ENCODE peak calls at places on chromosomes 3 and 15, in nine cellular contexts. W is frontal cortex; J is H7; Z is cardiac fibroblast; Q is BE2C; B is spleen; S is activated CD4-positive, alpha-beta T cell treated with anti-CD3 and anti-CD28 coated beads for 48 hours; I is PC-3; F is T47D. E is an unnamed sample.

GRCh38 chr15:63369296-63369695 is 12.3 kb downstream of the CA12 start:
- DNase-seq in S (no peak), Q (no peak), B (peak), J (peak), W (no peak), Z (no peak), I (no peak), F (no peak), E (peak)

GRCh38 chr3:33006571-33007286 is 55.3 kb downstream of the CCR4 start:
- DNase-seq in J (no peak), F (no peak), S (peak), W (no peak), Z (no peak), B (no peak), I (no peak), Q (no peak), E (peak)

GRCh38 chr3:137746808-137747207 is 17.3 kb upstream of the SOX14 start:
- DNase-seq in F (no peak), I (no peak), Z (no peak), S (no peak), W (no peak), J (peak), B (no peak), Q (no peak), E (no peak)

GRCh38 chr3:36907911-36908646 is 36.8 kb downstream of the TRANK1 start:
- DNase-seq in J (no peak), I (peak), Z (peak), Q (no peak), B (peak), F (peak), W (no peak), S (peak), E (peak)

GRCh38 chr15:74595271-74595670 is 20.4 kb upstream of the CLK3 start:
- DNase-seq in S (no peak), F (no peak), W (no peak), I (no peak), Z (no peak), J (peak), B (no peak), Q (no peak), E (no peak)

GRCh38 chr3:13134166-13134878 is 61.1 kb upstream of the IQSEC1 start:
- DNase-seq in I (no peak), S (no peak), F (no peak), B (no peak), W (no peak), J (no peak), Q (no peak), Z (no peak), E (no peak)

GRCh38 chr15:66707310-66708160 is 5.5 kb downstream of the SMAD6 start:
- DNase-seq in I (no peak), F (peak), Z (peak), Q (peak), W (peak), S (no peak), B (no peak), J (peak), E (no peak)

GRCh38 chr3:127428344-127429001 is 140.6 kb upstream of the PRR20G start:
- DNase-seq in I (no peak), Z (no peak), W (no peak), J (no peak), S (no peak), Q (no peak), B (no peak), F (peak), E (no peak)

GRCh38 chr3:128787256-128788253 is 61.6 kb downstream of the RAB7A start:
- DNase-seq in W (no peak), S (peak), Z (peak), J (peak), B (no peak), F (peak), I (peak), Q (peak), E (peak)

GRCh38 chr3:99248130-99248529 is 346.6 kb upstream of the DCBLD2 start:
- DNase-seq in J (no peak), W (no peak), S (no peak), I (peak), Q (no peak), B (no peak), Z (no peak), F (no peak), E (no peak)

GRCh38 chr3:38538773-38539353 is 42.7 kb downstream of the EXOG start:
- DNase-seq in Z (peak), W (no peak), S (no peak), I (no peak), F (no peak), J (no peak), B (no peak), Q (no peak), E (no peak)

GRCh38 chr3:13080591-13080990 is 7.4 kb upstream of the IQSEC1 start:
- DNase-seq in S (no peak), Q (no peak), W (no peak), J (peak), B (no peak), F (no peak), Z (no peak), I (peak), E (no peak)

GRCh38 chr3:103203431-103203830 is 768.6 kb downstream of the ZPLD1 start:
- DNase-seq in W (no peak), I (no peak), Q (no peak), F (no peak), J (no peak), B (no peak), S (no peak), Z (no peak), E (no peak)

GRCh38 chr3:159721324-159721723 is 267.3 kb upstream of the IL12A start:
- DNase-seq in Q (no peak), Z (no peak), S (no peak), I (no peak), J (no peak), W (no peak), F (no peak), B (no peak), E (no peak)

GRCh38 chr3:57091874-57092273 is 31.4 kb downstream of the SPATA12 start:
- DNase-seq in I (no peak), F (no peak), Q (no peak), S (no peak), Z (no peak), J (no peak), W (no peak), B (no peak), E (no peak)

GRCh38 chr3:133238015-133238414 is 161.8 kb upstream of the BFSP2 start:
- DNase-seq in Q (no peak), S (no peak), B (no peak), F (no peak), W (no peak), Z (peak), I (no peak), J (no peak), E (no peak)

GRCh38 chr3:66488492-66488891 is 12.3 kb downstream of the LRIG1 start:
- DNase-seq in Q (no peak), S (no peak), F (no peak), W (no peak), I (no peak), J (no peak), Z (no peak), B (no peak), E (no peak)

GRCh38 chr15:98823012-98823458 is 174.7 kb downstream of the IGF1R start:
- DNase-seq in F (peak), J (peak), Q (no peak), I (peak), B (no peak), Z (peak), S (no peak), W (no peak), E (peak)

GRCh38 chr3:100746056-100746455 is 36.8 kb downstream of the TFG start:
- DNase-seq in Q (no peak), J (no peak), I (no peak), F (no peak), B (no peak), Z (no peak), S (no peak), W (no peak), E (no peak)

GRCh38 chr3:50610992-50611463 is 546 bp downstream of the CISH start:
- DNase-seq in S (no peak), W (no peak), B (peak), Q (no peak), I (no peak), F (no peak), Z (no peak), J (no peak), E (no peak)

GRCh38 chr15:34721802-34722795 is 32.7 kb downstream of the GJD2 start:
- DNase-seq in I (no peak), W (peak), F (no peak), J (peak), B (peak), Z (peak), Q (peak), S (peak), E (no peak)

GRCh38 chr15:101052031-101052620 is 133.0 kb downstream of the LRRK1 start:
- DNase-seq in Z (no peak), S (no peak), W (no peak), Q (no peak), F (no peak), J (peak), B (no peak), I (no peak), E (no peak)

GRCh38 chr3:53199834-53200233 is 38.8 kb downstream of the PRKCD start:
- DNase-seq in I (peak), F (no peak), S (no peak), W (no peak), B (no peak), J (no peak), Q (no peak), Z (no peak), E (no peak)

GRCh38 chr3:134328147-134328591 is 46.1 kb downstream of the AMOTL2 start:
- DNase-seq in J (no peak), W (no peak), S (no peak), Q (no peak), I (peak), Z (peak), F (no peak), B (no peak), E (no peak)

GRCh38 chr15:85759391-85759790 is 35.3 kb downstream of the KLHL25 start:
- DNase-seq in F (no peak), Z (no peak), J (peak), S (no peak), I (no peak), Q (peak), B (peak), W (no peak), E (no peak)

GRCh38 chr3:52090131-52090548 is 33.8 kb upstream of the DUSP7 start:
- DNase-seq in Z (peak), Q (no peak), I (peak), J (no peak), S (no peak), W (no peak), B (peak), F (no peak), E (no peak)

GRCh38 chr15:60395276-60396011 is 2.3 kb downstream of the ANXA2 start:
- DNase-seq in F (no peak), B (no peak), Q (no peak), Z (no peak), W (no peak), S (no peak), J (no peak), I (no peak), E (no peak)

GRCh38 chr3:104805042-104805441 is 561.7 kb upstream of the ALCAM start:
- DNase-seq in Z (no peak), W (no peak), I (no peak), B (no peak), J (no peak), Q (no peak), S (no peak), F (no peak), E (no peak)

GRCh38 chr3:193780810-193781472 is 187.9 kb downstream of the OPA1 start:
- DNase-seq in W (peak), Q (peak), J (peak), S (peak), I (peak), B (peak), Z (peak), F (peak), E (no peak)

GRCh38 chr3:151230644-151231043 is 27.6 kb upstream of the GPR171 start:
- DNase-seq in Z (no peak), B (no peak), W (no peak), I (no peak), S (no peak), F (no peak), J (no peak), Q (no peak), E (no peak)

GRCh38 chr3:140342668-140343067 is 335.2 kb upstream of the TRIM42 start:
- DNase-seq in J (no peak), Z (no peak), F (no peak), W (no peak), Q (peak), I (no peak), S (no peak), B (no peak), E (no peak)

GRCh38 chr3:170815340-170815739 is 54.7 kb downstream of the RPL22L1 start:
- DNase-seq in W (no peak), Z (no peak), J (no peak), S (no peak), B (no peak), I (peak), F (peak), Q (no peak), E (peak)

GRCh38 chr3:38235466-38235865 is 30.1 kb upstream of the SLC22A13 start:
- DNase-seq in I (peak), F (no peak), Z (no peak), W (no peak), S (no peak), Q (no peak), B (no peak), J (no peak), E (no peak)

GRCh38 chr3:16183601-16184270 is 9.3 kb downstream of the GALNT15 start:
- DNase-seq in B (no peak), Z (peak), S (no peak), F (no peak), W (no peak), I (peak), Q (no peak), J (no peak), E (no peak)

GRCh38 chr3:13853256-13853977 is 26.5 kb downstream of the WNT7A start:
- DNase-seq in I (no peak), S (no peak), J (no peak), W (no peak), F (no peak), Q (no peak), Z (no peak), B (peak), E (no peak)

GRCh38 chr3:64260391-64260790 is 35.1 kb upstream of the PRICKLE2 start:
- DNase-seq in W (no peak), B (no peak), I (no peak), F (no peak), Q (no peak), J (no peak), Z (no peak), S (no peak), E (no peak)

GRCh38 chr3:134037168-134037567 is 7.4 kb upstream of the SLCO2A1 start:
- DNase-seq in Z (no peak), S (no peak), Q (no peak), I (no peak), W (no peak), F (no peak), J (no peak), B (no peak), E (no peak)

GRCh38 chr15:33296050-33296449 is 14.7 kb upstream of the RYR3 start:
- DNase-seq in J (no peak), Z (no peak), B (no peak), W (no peak), F (no peak), S (no peak), Q (no peak), I (no peak), E (no peak)

GRCh38 chr3:16370872-16371740 is 106.1 kb downstream of the OXNAD1 start:
- DNase-seq in Q (no peak), I (no peak), B (no peak), W (no peak), J (no peak), Z (no peak), F (no peak), S (peak), E (no peak)